ENCODE peak calls at places on chromosomes 5 and 9, in eight cellular contexts. One of them, this sample, is unnamed.

GRCh38 chr9:134365791-134366222 is 39.6 kb downstream of the RXRA start:
- DNase-seq in B cell: no peak
- DNase-seq in AG09309: no peak
- DNase-seq in fibroblast of mammary gland: peak; percentile 49
- DNase-seq in GM13977: no peak
- DNase-seq in cardiac muscle cell: peak; percentile 36
- DNase-seq in fibroblast of pulmonary artery: peak; percentile 18
- DNase-seq in GM13976: no peak
- DNase-seq in this sample: peak; percentile 48

GRCh38 chr5:134139377-134139851 is 24.9 kb downstream of the TCF7 start:
- DNase-seq in GM13977: no peak
- DNase-seq in fibroblast of mammary gland: peak; percentile 38
- DNase-seq in GM13976: no peak
- DNase-seq in cardiac muscle cell: no peak
- DNase-seq in B cell: no peak
- DNase-seq in AG09309: no peak
- DNase-seq in fibroblast of pulmonary artery: no peak
- DNase-seq in this sample: no peak

GRCh38 chr9:135410421-135410820 is 69.2 kb upstream of the PPP1R26 start:
- DNase-seq in GM13976: no peak
- DNase-seq in fibroblast of pulmonary artery: no peak
- DNase-seq in fibroblast of mammary gland: no peak
- DNase-seq in cardiac muscle cell: no peak
- DNase-seq in GM13977: no peak
- DNase-seq in B cell: no peak
- DNase-seq in AG09309: no peak
- DNase-seq in this sample: no peak

GRCh38 chr5:95892784-95893354 is 68.8 kb downstream of the ELL2 start:
- DNase-seq in B cell: peak; percentile 26
- DNase-seq in GM13977: no peak
- DNase-seq in fibroblast of mammary gland: peak; percentile 61
- DNase-seq in fibroblast of pulmonary artery: peak; percentile 65
- DNase-seq in GM13976: peak; percentile 56
- DNase-seq in cardiac muscle cell: no peak
- DNase-seq in AG09309: no peak
- DNase-seq in this sample: no peak

GRCh38 chr5:101679816-101680215 is 616.3 kb downstream of the SLCO4C1 start:
- DNase-seq in GM13977: no peak
- DNase-seq in cardiac muscle cell: no peak
- DNase-seq in GM13976: no peak
- DNase-seq in fibroblast of mammary gland: peak; percentile 60
- DNase-seq in fibroblast of pulmonary artery: peak; percentile 9
- DNase-seq in AG09309: no peak
- DNase-seq in B cell: no peak
- DNase-seq in this sample: no peak

GRCh38 chr5:82312373-82312856 is 34.3 kb upstream of the RPS23 start:
- DNase-seq in AG09309: no peak
- DNase-seq in GM13977: peak; percentile 21
- DNase-seq in fibroblast of mammary gland: peak; percentile 82
- DNase-seq in GM13976: peak; percentile 40
- DNase-seq in cardiac muscle cell: peak; percentile 87
- DNase-seq in fibroblast of pulmonary artery: peak; percentile 89
- DNase-seq in B cell: peak; percentile 5
- DNase-seq in this sample: peak; percentile 75

GRCh38 chr5:115072266-115073056 is 97.2 kb downstream of the TRIM36 start:
- DNase-seq in fibroblast of pulmonary artery: no peak
- DNase-seq in AG09309: no peak
- DNase-seq in B cell: no peak
- DNase-seq in cardiac muscle cell: no peak
- DNase-seq in fibroblast of mammary gland: no peak
- DNase-seq in GM13977: no peak
- DNase-seq in GM13976: no peak
- DNase-seq in this sample: no peak

GRCh38 chr9:96651626-96652025 is 3.5 kb downstream of the PRXL2C start:
- DNase-seq in AG09309: no peak
- DNase-seq in fibroblast of pulmonary artery: peak; percentile 57
- DNase-seq in fibroblast of mammary gland: peak; percentile 55
- DNase-seq in GM13976: peak; percentile 49
- DNase-seq in GM13977: peak; percentile 48
- DNase-seq in cardiac muscle cell: peak; percentile 13
- DNase-seq in B cell: no peak
- DNase-seq in this sample: no peak

GRCh38 chr9:132044176-132044880 is 35.3 kb downstream of the MED27 start:
- DNase-seq in AG09309: no peak
- DNase-seq in fibroblast of pulmonary artery: no peak
- DNase-seq in cardiac muscle cell: no peak
- DNase-seq in GM13977: no peak
- DNase-seq in fibroblast of mammary gland: no peak
- DNase-seq in B cell: no peak
- DNase-seq in GM13976: no peak
- DNase-seq in this sample: no peak

GRCh38 chr5:172857982-172858381 is 23.9 kb downstream of the ERGIC1 start:
- DNase-seq in fibroblast of pulmonary artery: no peak
- DNase-seq in GM13977: no peak
- DNase-seq in AG09309: no peak
- DNase-seq in B cell: no peak
- DNase-seq in GM13976: no peak
- DNase-seq in fibroblast of mammary gland: no peak
- DNase-seq in cardiac muscle cell: no peak
- DNase-seq in this sample: no peak

GRCh38 chr9:4855861-4856260 is 63.1 kb downstream of the RCL1 start:
- DNase-seq in fibroblast of mammary gland: peak; percentile 82
- DNase-seq in GM13977: no peak
- DNase-seq in B cell: no peak
- DNase-seq in cardiac muscle cell: no peak
- DNase-seq in AG09309: no peak
- DNase-seq in GM13976: no peak
- DNase-seq in fibroblast of pulmonary artery: no peak
- DNase-seq in this sample: no peak

GRCh38 chr5:55205001-55205400 is 22.1 kb downstream of the MCIDAS start:
- DNase-seq in cardiac muscle cell: no peak
- DNase-seq in AG09309: no peak
- DNase-seq in B cell: no peak
- DNase-seq in fibroblast of pulmonary artery: no peak
- DNase-seq in GM13977: no peak
- DNase-seq in fibroblast of mammary gland: no peak
- DNase-seq in GM13976: no peak
- DNase-seq in this sample: no peak

GRCh38 chr5:53109041-53109435 is 519 bp downstream of the MOCS2 start:
- DNase-seq in fibroblast of mammary gland: no peak
- DNase-seq in B cell: no peak
- DNase-seq in GM13976: no peak
- DNase-seq in fibroblast of pulmonary artery: peak; percentile 39
- DNase-seq in AG09309: no peak
- DNase-seq in GM13977: peak; percentile 16
- DNase-seq in cardiac muscle cell: peak; percentile 14
- DNase-seq in this sample: no peak

GRCh38 chr5:98573834-98574233 is 199.6 kb upstream of the RGMB start:
- DNase-seq in fibroblast of pulmonary artery: no peak
- DNase-seq in B cell: no peak
- DNase-seq in GM13976: no peak
- DNase-seq in GM13977: no peak
- DNase-seq in fibroblast of mammary gland: no peak
- DNase-seq in cardiac muscle cell: no peak
- DNase-seq in AG09309: no peak
- DNase-seq in this sample: no peak

GRCh38 chr5:134145779-134146581 is 30.8 kb downstream of the SKP1 start:
- DNase-seq in fibroblast of pulmonary artery: peak; percentile 76
- DNase-seq in GM13976: peak; percentile 81
- DNase-seq in fibroblast of mammary gland: peak; percentile 75
- DNase-seq in cardiac muscle cell: peak; percentile 81
- DNase-seq in AG09309: no peak
- DNase-seq in GM13977: peak; percentile 66
- DNase-seq in B cell: peak; percentile 86
- DNase-seq in this sample: peak; percentile 91

GRCh38 chr5:137497396-137498290 is 1.5 kb downstream of the SPOCK1 start:
- DNase-seq in AG09309: no peak
- DNase-seq in cardiac muscle cell: no peak
- DNase-seq in fibroblast of pulmonary artery: no peak
- DNase-seq in GM13977: no peak
- DNase-seq in B cell: no peak
- DNase-seq in GM13976: no peak
- DNase-seq in fibroblast of mammary gland: no peak
- DNase-seq in this sample: no peak

GRCh38 chr9:127979333-127980055 is 1.3 kb downstream of the EEIG1 start:
- DNase-seq in cardiac muscle cell: peak; percentile 69
- DNase-seq in B cell: peak; percentile 67
- DNase-seq in fibroblast of pulmonary artery: peak; percentile 54
- DNase-seq in GM13976: peak; percentile 69
- DNase-seq in GM13977: peak; percentile 74
- DNase-seq in AG09309: no peak
- DNase-seq in fibroblast of mammary gland: peak; percentile 45
- DNase-seq in this sample: peak; percentile 37

DNA sequence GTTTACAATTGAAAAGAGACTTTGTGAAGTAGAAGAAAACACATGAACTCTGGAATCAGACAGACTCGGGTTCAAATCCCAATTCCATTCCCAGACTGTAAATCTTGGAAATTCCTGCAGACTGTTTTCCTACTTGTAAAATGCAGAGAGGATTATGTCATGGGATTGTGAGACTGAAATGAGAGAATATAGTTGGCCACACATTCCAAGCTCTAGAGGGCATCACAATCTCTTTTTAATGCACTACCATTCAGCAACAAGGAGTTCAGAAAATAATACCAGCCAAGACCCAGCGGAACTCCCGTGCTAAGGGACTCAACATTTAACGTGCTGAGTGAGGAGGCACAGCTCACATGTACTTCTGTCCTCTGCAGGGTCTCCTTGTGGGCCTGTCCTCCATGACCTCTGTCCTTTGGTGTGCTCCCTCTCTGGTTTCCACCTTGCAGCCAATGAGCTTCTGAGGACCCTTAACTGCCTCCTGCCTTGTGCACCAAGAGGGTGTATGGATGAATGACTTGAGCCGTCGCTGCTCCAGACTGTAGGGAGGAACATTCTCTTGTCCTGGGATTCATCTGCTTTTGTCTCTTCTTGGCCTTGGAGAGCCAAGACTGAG is 263.5 kb downstream of the NTRK2 start:
- DNase-seq in fibroblast of pulmonary artery: no peak
- DNase-seq in B cell: no peak
- DNase-seq in AG09309: no peak
- DNase-seq in cardiac muscle cell: no peak
- DNase-seq in GM13976: no peak
- DNase-seq in GM13977: no peak
- DNase-seq in fibroblast of mammary gland: no peak
- DNase-seq in this sample: no peak
- TF ChIP-seq CTCF in fibroblast of pulmonary artery: peak; percentile 2
- TF ChIP-seq CTCF in B cell: no peak
- TF ChIP-seq CTCF in AG09309: peak; percentile 19
- TF ChIP-seq CTCF in cardiac muscle cell: peak; percentile 19
- TF ChIP-seq CTCF in GM13976: no peak
- TF ChIP-seq CTCF in GM13977: no peak
- TF ChIP-seq CTCF in fibroblast of mammary gland: no peak
- TF ChIP-seq CTCF in this sample: no peak

DNA sequence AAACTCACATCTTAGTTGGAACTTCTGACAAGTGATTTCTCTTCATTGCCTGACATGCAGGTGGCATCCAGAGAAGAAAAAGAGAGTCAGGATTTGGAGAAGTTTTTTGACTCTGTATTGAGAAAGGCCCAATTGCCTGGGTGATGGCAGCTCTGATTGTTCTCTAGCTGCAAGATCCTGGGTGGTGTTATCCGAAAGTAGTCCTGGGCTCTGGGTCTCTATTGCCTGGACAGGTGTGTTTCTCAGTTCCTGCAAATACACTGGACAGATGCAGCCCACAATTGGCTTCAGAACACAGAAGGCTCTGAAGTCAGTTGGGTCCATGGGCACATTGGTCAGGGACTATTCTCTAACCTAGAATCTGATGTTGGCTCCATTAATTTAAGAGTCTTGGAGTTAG is 67.4 kb downstream of the RGS3 start:
- DNase-seq in GM13976: no peak
- DNase-seq in B cell: no peak
- DNase-seq in cardiac muscle cell: no peak
- DNase-seq in GM13977: no peak
- DNase-seq in fibroblast of pulmonary artery: no peak
- DNase-seq in AG09309: no peak
- DNase-seq in fibroblast of mammary gland: no peak
- DNase-seq in this sample: no peak
- TF ChIP-seq CTCF in GM13976: no peak
- TF ChIP-seq CTCF in B cell: no peak
- TF ChIP-seq CTCF in cardiac muscle cell: no peak
- TF ChIP-seq CTCF in GM13977: no peak
- TF ChIP-seq CTCF in fibroblast of pulmonary artery: no peak
- TF ChIP-seq CTCF in AG09309: no peak
- TF ChIP-seq CTCF in fibroblast of mammary gland: no peak
- TF ChIP-seq CTCF in this sample: no peak

DNA sequence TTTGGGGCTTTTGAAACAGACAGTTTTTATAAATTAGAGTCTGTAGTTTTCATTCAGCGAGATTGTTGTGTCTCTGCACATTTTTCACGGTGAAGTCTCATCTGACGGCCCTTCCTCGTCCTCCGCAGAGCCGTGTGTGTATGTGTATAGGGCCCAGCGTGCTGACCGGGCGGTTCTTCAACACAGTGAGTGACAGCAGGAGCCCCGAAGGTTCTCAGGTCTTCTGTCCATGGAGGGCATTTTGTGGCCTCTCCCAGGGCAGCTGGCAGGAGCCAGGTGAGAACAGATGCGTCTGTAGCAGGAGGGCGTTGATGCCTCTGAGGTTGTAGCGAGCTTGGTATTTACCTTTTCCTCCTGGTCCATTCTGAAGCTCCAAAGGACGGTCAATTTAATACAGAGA is 116.0 kb upstream of the LPCAT1 start:
- DNase-seq in fibroblast of mammary gland: no peak
- DNase-seq in AG09309: no peak
- DNase-seq in cardiac muscle cell: no peak
- DNase-seq in GM13976: no peak
- DNase-seq in GM13977: no peak
- DNase-seq in B cell: no peak
- DNase-seq in fibroblast of pulmonary artery: no peak
- DNase-seq in this sample: no peak
- TF ChIP-seq CTCF in fibroblast of mammary gland: no peak
- TF ChIP-seq CTCF in AG09309: no peak
- TF ChIP-seq CTCF in cardiac muscle cell: no peak
- TF ChIP-seq CTCF in GM13976: no peak
- TF ChIP-seq CTCF in GM13977: no peak
- TF ChIP-seq CTCF in B cell: no peak
- TF ChIP-seq CTCF in fibroblast of pulmonary artery: no peak
- TF ChIP-seq CTCF in this sample: no peak

DNA sequence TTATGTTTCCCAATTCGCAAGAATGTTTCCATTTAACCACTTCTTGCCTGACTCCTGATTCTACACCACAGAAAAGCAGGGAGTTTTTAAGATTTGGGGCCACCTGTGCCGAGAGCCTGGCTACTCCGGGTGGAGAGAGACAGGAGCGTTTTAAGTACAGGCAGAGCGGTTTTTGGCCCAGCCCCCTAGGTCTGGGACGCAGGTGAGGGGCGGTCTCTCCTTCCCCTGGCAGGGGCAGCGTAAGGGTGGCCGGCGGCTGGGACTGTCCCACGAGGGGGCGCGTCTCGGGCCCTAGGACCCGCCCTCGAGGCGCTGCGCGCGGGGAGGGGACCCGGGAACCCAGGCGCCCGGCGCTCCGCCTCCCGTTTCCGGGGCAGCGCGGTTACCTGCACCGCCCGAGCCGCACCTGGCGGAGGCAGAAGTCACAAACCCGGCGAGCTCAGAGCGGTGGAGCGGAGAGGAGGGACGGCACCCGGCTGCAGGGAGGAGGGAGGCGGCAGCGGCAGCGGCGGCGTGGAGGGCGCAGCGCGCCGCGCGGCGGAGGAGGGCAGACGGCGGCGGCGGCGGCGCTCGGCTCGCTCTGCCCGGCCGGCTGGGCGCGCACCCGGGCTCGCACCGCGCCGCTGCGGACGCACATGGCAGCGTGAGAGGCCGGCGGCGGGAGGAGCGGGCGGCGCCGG is at the start of gene WWC1:
- DNase-seq in fibroblast of pulmonary artery: no peak
- DNase-seq in GM13976: peak; percentile 84
- DNase-seq in GM13977: peak; percentile 88
- DNase-seq in B cell: peak; percentile 74
- DNase-seq in AG09309: no peak
- DNase-seq in fibroblast of mammary gland: no peak
- DNase-seq in cardiac muscle cell: peak; percentile 83
- DNase-seq in this sample: peak; percentile 82
- TF ChIP-seq CTCF in fibroblast of pulmonary artery: no peak
- TF ChIP-seq CTCF in GM13976: no peak
- TF ChIP-seq CTCF in GM13977: no peak
- TF ChIP-seq CTCF in B cell: no peak
- TF ChIP-seq CTCF in AG09309: no peak
- TF ChIP-seq CTCF in fibroblast of mammary gland: no peak
- TF ChIP-seq CTCF in cardiac muscle cell: peak; percentile 28
- TF ChIP-seq CTCF in this sample: peak; percentile 42

This sample was measured in nephron progenitor cell.